ENCODE peak calls at places on chromosome 3, in four cellular contexts. One of them, this sample, is unnamed.

GRCh38 chr3:196641278-196642058 is 2.0 kb downstream of the NRROS start:
- DNase-seq in left ventricle myocardium inferior: no peak
- DNase-seq in H9: no peak
- DNase-seq in lung: no peak
- DNase-seq in this sample: no peak

GRCh38 chr3:117719316-117719926 is 1009.8 kb downstream of the TUSC7 start:
- DNase-seq in left ventricle myocardium inferior: no peak
- DNase-seq in H9: no peak
- DNase-seq in lung: no peak
- DNase-seq in this sample: peak; percentile 5

GRCh38 chr3:134650431-134651346 is at the start of gene KY:
- DNase-seq in left ventricle myocardium inferior: peak; percentile 59
- DNase-seq in H9: peak; percentile 73
- DNase-seq in lung: no peak
- DNase-seq in this sample: no peak

GRCh38 chr3:67558429-67558828 is 96.0 kb downstream of the SUCLG2 start:
- DNase-seq in left ventricle myocardium inferior: no peak
- DNase-seq in H9: no peak
- DNase-seq in lung: no peak
- DNase-seq in this sample: no peak

GRCh38 chr3:31819441-31819840 is 161.6 kb downstream of the OSBPL10 start:
- DNase-seq in left ventricle myocardium inferior: no peak
- DNase-seq in H9: no peak
- DNase-seq in lung: no peak
- DNase-seq in this sample: no peak

GRCh38 chr3:123410149-123410515 is 38.8 kb downstream of the ADCY5 start:
- DNase-seq in left ventricle myocardium inferior: no peak
- DNase-seq in H9: no peak
- DNase-seq in lung: no peak
- DNase-seq in this sample: no peak

GRCh38 chr3:14472471-14473351 is 67.4 kb downstream of the GRIP2 start:
- DNase-seq in left ventricle myocardium inferior: no peak
- DNase-seq in H9: peak; percentile 55
- DNase-seq in lung: peak; percentile 85
- DNase-seq in this sample: no peak

GRCh38 chr3:128804817-128805166 is 74.6 kb upstream of the ACAD9 start:
- DNase-seq in left ventricle myocardium inferior: no peak
- DNase-seq in H9: no peak
- DNase-seq in lung: no peak
- DNase-seq in this sample: no peak

GRCh38 chr3:13812039-13812438 is 67.8 kb downstream of the WNT7A start:
- DNase-seq in left ventricle myocardium inferior: no peak
- DNase-seq in H9: no peak
- DNase-seq in lung: no peak
- DNase-seq in this sample: no peak

GRCh38 chr3:170961616-170962400 is 53.4 kb upstream of the EIF5A2 start:
- DNase-seq in left ventricle myocardium inferior: no peak
- DNase-seq in H9: no peak
- DNase-seq in lung: no peak
- DNase-seq in this sample: no peak

GRCh38 chr3:48407542-48408099 is 22.3 kb downstream of the PLXNB1 start:
- DNase-seq in left ventricle myocardium inferior: no peak
- DNase-seq in H9: no peak
- DNase-seq in lung: no peak
- DNase-seq in this sample: peak; percentile 24

GRCh38 chr3:13850161-13850945 is 29.5 kb downstream of the WNT7A start:
- DNase-seq in left ventricle myocardium inferior: no peak
- DNase-seq in H9: peak; percentile 79
- DNase-seq in lung: peak; percentile 86
- DNase-seq in this sample: no peak

GRCh38 chr3:174986685-174987084 is 127.6 kb downstream of the NAALADL2 start:
- DNase-seq in left ventricle myocardium inferior: no peak
- DNase-seq in H9: no peak
- DNase-seq in lung: no peak
- DNase-seq in this sample: no peak

GRCh38 chr3:16112910-16113504 is 61.5 kb upstream of the GALNT15 start:
- DNase-seq in left ventricle myocardium inferior: no peak
- DNase-seq in H9: no peak
- DNase-seq in lung: no peak
- DNase-seq in this sample: no peak

GRCh38 chr3:111035316-111035715 is 36.3 kb upstream of the NECTIN3 start:
- DNase-seq in left ventricle myocardium inferior: no peak
- DNase-seq in H9: no peak
- DNase-seq in lung: no peak
- DNase-seq in this sample: no peak

GRCh38 chr3:141331370-141332318 is 36.7 kb upstream of the ZBTB38 start:
- DNase-seq in left ventricle myocardium inferior: peak; percentile 81
- DNase-seq in H9: no peak
- DNase-seq in lung: peak; percentile 51
- DNase-seq in this sample: no peak

GRCh38 chr3:197458179-197458707 is 97.5 kb downstream of the BDH1 start:
- DNase-seq in left ventricle myocardium inferior: no peak
- DNase-seq in H9: no peak
- DNase-seq in lung: no peak
- DNase-seq in this sample: peak; percentile 44

GRCh38 chr3:134161817-134162396 is 88.8 kb downstream of the RYK start:
- DNase-seq in left ventricle myocardium inferior: no peak
- DNase-seq in H9: peak; percentile 55
- DNase-seq in lung: no peak
- DNase-seq in this sample: no peak

GRCh38 chr3:185982632-185983031 is 44.8 kb upstream of the TRA2B start:
- DNase-seq in left ventricle myocardium inferior: no peak
- DNase-seq in H9: no peak
- DNase-seq in lung: no peak
- DNase-seq in this sample: no peak

GRCh38 chr3:161284989-161285388 is 63.9 kb downstream of the NMD3 start:
- DNase-seq in left ventricle myocardium inferior: no peak
- DNase-seq in H9: no peak
- DNase-seq in lung: no peak
- DNase-seq in this sample: no peak

GRCh38 chr3:129705274-129705673 is 98.8 kb upstream of the PLXND1 start:
- DNase-seq in left ventricle myocardium inferior: no peak
- DNase-seq in H9: no peak
- DNase-seq in lung: no peak
- DNase-seq in this sample: no peak

GRCh38 chr3:107562979-107563531 is 40.3 kb downstream of the BBX start:
- DNase-seq in left ventricle myocardium inferior: no peak
- DNase-seq in H9: no peak
- DNase-seq in lung: no peak
- DNase-seq in this sample: no peak

GRCh38 chr3:187747506-187747905 is 2.2 kb upstream of the BCL6 start:
- DNase-seq in left ventricle myocardium inferior: no peak
- DNase-seq in H9: no peak
- DNase-seq in lung: no peak
- DNase-seq in this sample: no peak

GRCh38 chr3:136733317-136733833 is 18.8 kb downstream of the STAG1 start:
- DNase-seq in left ventricle myocardium inferior: no peak
- DNase-seq in H9: no peak
- DNase-seq in lung: no peak
- DNase-seq in this sample: no peak

GRCh38 chr3:152302521-152303021 is 33.8 kb downstream of the MBNL1 start:
- DNase-seq in left ventricle myocardium inferior: peak; percentile 54
- DNase-seq in H9: no peak
- DNase-seq in lung: peak; percentile 76
- DNase-seq in this sample: no peak

GRCh38 chr3:64190517-64191515 is 34.5 kb downstream of the PRICKLE2 start:
- DNase-seq in left ventricle myocardium inferior: no peak
- DNase-seq in H9: no peak
- DNase-seq in lung: no peak
- DNase-seq in this sample: no peak
- TF ChIP-seq CTCF in left ventricle myocardium inferior: no peak
- TF ChIP-seq CTCF in H9: no peak
- TF ChIP-seq CTCF in lung: no peak
- TF ChIP-seq CTCF in this sample: no peak

DNA sequence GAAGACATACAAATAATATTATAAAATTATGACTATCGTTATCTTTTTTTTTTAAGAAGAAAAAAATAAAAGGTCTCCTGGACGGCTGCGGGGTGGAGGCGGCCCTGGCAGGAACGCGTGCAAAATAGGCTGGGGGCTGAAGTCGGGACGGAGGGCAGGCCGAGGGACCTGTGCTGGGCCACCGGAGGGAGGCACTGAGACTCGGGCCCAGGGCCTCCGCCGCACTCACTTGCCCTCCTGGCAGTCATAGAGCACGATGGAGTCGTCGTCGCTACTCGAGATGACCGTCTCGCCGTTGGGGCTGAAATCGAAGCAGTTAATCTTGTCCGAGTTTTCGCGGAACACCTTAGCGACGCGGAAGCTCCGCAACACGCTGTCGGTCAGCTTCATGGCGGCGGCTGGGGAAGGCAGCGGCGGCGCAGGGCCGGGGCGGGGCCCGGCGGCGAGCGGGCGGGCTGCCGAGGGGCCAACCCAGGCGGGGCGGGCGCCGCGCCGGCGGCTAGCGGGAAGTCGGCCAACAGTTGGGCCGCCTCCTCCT is 408 bp downstream of the WDR82 start:
- DNase-seq in left ventricle myocardium inferior: no peak
- DNase-seq in H9: no peak
- DNase-seq in lung: peak; percentile 68
- DNase-seq in this sample: peak; percentile 69
- TF ChIP-seq CTCF in left ventricle myocardium inferior: peak; percentile 63
- TF ChIP-seq CTCF in H9: peak; percentile 51
- TF ChIP-seq CTCF in lung: no peak
- TF ChIP-seq CTCF in this sample: no peak

GRCh38 chr3:98824256-98824655 is 61.1 kb downstream of the ST3GAL6 start:
- DNase-seq in left ventricle myocardium inferior: no peak
- DNase-seq in H9: no peak
- DNase-seq in lung: no peak
- DNase-seq in this sample: no peak
- TF ChIP-seq CTCF in left ventricle myocardium inferior: peak; percentile 21
- TF ChIP-seq CTCF in H9: no peak
- TF ChIP-seq CTCF in lung: no peak
- TF ChIP-seq CTCF in this sample: no peak

DNA sequence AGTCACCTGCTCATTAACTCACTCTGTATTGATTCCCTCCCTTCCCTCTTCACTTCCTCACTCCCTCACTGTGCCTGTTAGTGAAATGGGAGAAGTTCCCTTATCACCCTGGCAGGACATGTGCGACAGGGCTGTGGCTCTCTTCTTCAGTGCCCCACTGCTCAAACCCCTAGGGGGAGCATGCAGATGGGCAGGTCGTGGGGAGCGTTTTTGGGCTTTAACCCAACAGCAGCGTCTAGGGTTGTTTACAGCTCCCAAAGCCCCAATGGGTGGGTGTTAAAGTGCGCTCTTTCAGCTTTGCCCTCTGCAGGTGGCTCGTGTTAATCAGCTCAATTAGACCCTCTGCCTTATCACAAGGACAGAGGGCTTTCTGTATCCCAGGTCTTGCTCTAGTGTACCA is 447.8 kb upstream of the PROK2 start:
- DNase-seq in left ventricle myocardium inferior: no peak
- DNase-seq in H9: peak; percentile 43
- DNase-seq in lung: no peak
- DNase-seq in this sample: no peak
- TF ChIP-seq CTCF in left ventricle myocardium inferior: no peak
- TF ChIP-seq CTCF in H9: peak; percentile 40
- TF ChIP-seq CTCF in lung: no peak
- TF ChIP-seq CTCF in this sample: no peak